ENCODE peak calls at places on chromosomes 13 and 19, in nine cellular contexts. Y, H, O, U, K, S, T, C and A are unnamed samples.

GRCh38 chr19:20167020-20167644 is at the start of gene ZNF486:
- DNase-seq in H (peak), Y (peak), S (peak), O (peak), T (peak), C (peak), U (no peak), K (peak), A (no peak)

GRCh38 chr19:10503002-10503789 is at the start of gene KEAP1:
- DNase-seq in T (peak), U (peak), O (no peak), Y (peak), H (peak), C (peak), K (peak), S (peak), A (no peak)

GRCh38 chr13:42832341-42833153 is 51.2 kb downstream of the FAM216B start:
- DNase-seq in K (no peak), H (no peak), T (no peak), U (no peak), Y (no peak), S (peak), O (no peak), C (peak), A (no peak)

GRCh38 chr13:106318941-106319411 is 216.5 kb downstream of the EFNB2 start:
- DNase-seq in S (no peak), T (no peak), C (no peak), K (no peak), H (no peak), Y (no peak), U (peak), O (peak), A (no peak)

GRCh38 chr19:29841209-29841558 is 29.4 kb downstream of the CCNE1 start:
- DNase-seq in O (no peak), T (no peak), H (peak), S (no peak), Y (no peak), U (no peak), K (no peak), C (no peak), A (no peak)

GRCh38 chr19:10553943-10554381 is 10.3 kb downstream of the ATG4D start:
- DNase-seq in S (peak), H (no peak), C (no peak), K (no peak), O (no peak), T (no peak), U (no peak), Y (no peak), A (peak)

GRCh38 chr13:40189885-40190655 is 476.4 kb downstream of the FOXO1 start:
- DNase-seq in U (no peak), T (no peak), C (peak), K (no peak), H (no peak), S (no peak), Y (peak), O (no peak), A (no peak)

GRCh38 chr13:40963927-40964326 is 55.2 kb downstream of the ELF1 start:
- DNase-seq in S (no peak), K (no peak), T (no peak), C (no peak), H (no peak), O (peak), U (peak), Y (no peak), A (no peak)

GRCh38 chr13:27252467-27252866 is 1.1 kb downstream of the RPL21 start:
- DNase-seq in K (no peak), O (no peak), H (no peak), S (no peak), T (no peak), C (no peak), U (no peak), Y (no peak), A (no peak)

GRCh38 chr13:44272692-44273091 is 100.9 kb upstream of the SERP2 start:
- DNase-seq in O (no peak), H (no peak), T (no peak), S (no peak), Y (no peak), K (no peak), U (no peak), C (no peak), A (no peak)

GRCh38 chr13:51364404-51365008 is 25.0 kb downstream of the SERPINE3 start:
- DNase-seq in H (no peak), S (no peak), U (no peak), C (no peak), O (peak), T (no peak), Y (no peak), K (no peak), A (no peak)

GRCh38 chr19:4577020-4577782 is 17.7 kb upstream of the SEMA6B start:
- DNase-seq in S (no peak), Y (no peak), T (no peak), H (no peak), K (no peak), O (no peak), C (no peak), U (peak), A (no peak)

GRCh38 chr19:47663435-47663910 is 49.7 kb upstream of the EHD2 start:
- DNase-seq in O (peak), K (no peak), S (no peak), T (no peak), H (no peak), U (no peak), Y (no peak), C (no peak), A (no peak)

GRCh38 chr19:55738302-55738701 is at the start of gene NLRP9:
- DNase-seq in K (no peak), S (no peak), T (no peak), H (no peak), Y (no peak), C (no peak), U (no peak), O (no peak), A (no peak)

GRCh38 chr19:33266971-33267484 is 35.3 kb downstream of the CEBPA start:
- DNase-seq in S (no peak), C (peak), O (no peak), T (no peak), Y (no peak), U (no peak), H (no peak), K (no peak), A (no peak)

GRCh38 chr19:30450101-30450500 is 77.9 kb downstream of the ZNF536 start:
- DNase-seq in U (no peak), Y (peak), C (peak), K (no peak), H (no peak), S (no peak), O (peak), T (peak), A (no peak)

GRCh38 chr19:29530549-29531457 is 5.0 kb downstream of the VSTM2B start:
- DNase-seq in S (no peak), O (no peak), U (no peak), T (no peak), H (no peak), Y (peak), K (no peak), C (no peak), A (no peak)

GRCh38 chr19:52099497-52100138 is 4.1 kb upstream of the ZNF841 start:
- DNase-seq in H (no peak), C (no peak), K (no peak), T (no peak), O (no peak), U (no peak), S (no peak), Y (no peak), A (no peak)

GRCh38 chr13:24692541-24692940 is 12.3 kb downstream of the ATP12A start:
- DNase-seq in O (no peak), T (no peak), S (no peak), U (no peak), K (peak), C (peak), Y (no peak), H (no peak), A (no peak)

GRCh38 chr19:5642204-5642603 is 19.3 kb downstream of the SAFB start:
- DNase-seq in T (no peak), C (no peak), S (peak), U (no peak), Y (no peak), H (no peak), O (no peak), K (no peak), A (no peak)

GRCh38 chr13:112007191-112007590 is 59.8 kb upstream of the SOX1 start:
- DNase-seq in K (no peak), T (no peak), H (no peak), U (no peak), O (no peak), C (no peak), S (no peak), Y (no peak), A (no peak)

GRCh38 chr19:33718668-33719259 is 77.9 kb upstream of the KCTD15 start:
- DNase-seq in O (no peak), U (no peak), K (no peak), Y (no peak), C (no peak), H (no peak), T (peak), S (no peak), A (no peak)

GRCh38 chr13:110329798-110330461 is 22.8 kb downstream of the COL4A2 start:
- DNase-seq in Y (peak), U (no peak), S (no peak), C (no peak), K (no peak), H (no peak), O (no peak), T (no peak), A (no peak)
- H3K4me3 ChIP-seq in Y (no peak), U (no peak), S (no peak), C (no peak), K (peak), H (no peak), O (peak), T (no peak), A (no peak)

DNA sequence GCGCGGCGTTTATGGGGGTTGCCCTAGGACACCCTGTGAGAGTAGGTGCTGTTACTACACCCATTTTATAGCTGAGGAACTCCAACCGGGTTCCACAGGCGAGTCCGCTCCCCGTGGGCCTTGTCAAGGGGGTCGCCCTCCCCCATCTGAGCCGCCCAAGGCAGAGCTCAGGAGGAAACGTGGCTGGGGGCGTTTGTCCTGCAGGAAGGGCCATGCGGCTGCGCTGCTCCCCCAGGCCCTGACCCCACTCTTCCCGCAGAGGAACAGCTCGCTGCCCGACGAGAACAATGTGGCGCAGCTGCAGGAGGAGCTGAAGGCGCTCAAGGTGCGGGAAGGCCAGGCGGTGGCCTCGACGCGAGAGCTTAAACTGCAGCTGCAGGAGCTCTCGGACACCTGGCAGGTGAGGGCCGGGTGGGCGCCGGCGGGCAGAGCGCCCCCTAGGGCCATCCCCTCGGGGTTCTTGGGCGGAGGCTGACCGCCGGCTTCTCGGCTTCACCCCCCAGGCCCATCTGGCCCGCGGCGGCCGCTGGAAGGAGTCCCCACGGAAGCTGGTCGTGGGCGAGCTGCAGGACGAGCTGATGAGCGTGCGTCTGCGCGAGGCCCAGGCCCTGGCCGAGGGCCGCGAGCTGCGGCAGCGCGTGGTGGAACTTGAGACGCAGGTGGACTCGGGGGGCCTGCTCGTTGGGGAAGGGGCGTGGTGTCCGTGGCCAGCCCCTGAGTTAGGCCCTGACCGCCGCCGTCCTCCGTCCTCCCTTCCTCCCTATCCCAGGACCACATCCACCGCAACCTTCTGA is 12.4 kb downstream of the PRR36 start:
- DNase-seq in C (peak), S (no peak), T (no peak), Y (peak), U (no peak), O (no peak), H (no peak), K (no peak), A (no peak)
- H3K4me3 ChIP-seq in C (no peak), S (peak), T (peak), Y (peak), U (peak), O (peak), H (peak), K (peak), A (no peak)

GRCh38 chr13:80334582-80335260 is 6.2 kb downstream of the SPRY2 start:
- DNase-seq in C (no peak), U (no peak), H (no peak), K (no peak), S (no peak), Y (no peak), T (no peak), O (no peak), A (no peak)
- H3K4me3 ChIP-seq in C (peak), U (no peak), H (no peak), K (no peak), S (no peak), Y (no peak), T (no peak), O (no peak), A (no peak)

GRCh38 chr19:2039959-2040646 is 10.9 kb downstream of the MKNK2 start:
- DNase-seq in C (peak), T (no peak), H (no peak), S (no peak), K (no peak), U (no peak), Y (no peak), O (no peak), A (no peak)
- H3K4me3 ChIP-seq in C (no peak), T (no peak), H (no peak), S (no peak), K (no peak), U (no peak), Y (no peak), O (no peak), A (no peak)